ENCODE peak calls at places on chromosomes 4 and X, in seven cellular contexts. Y is psoas muscle, J is breast epithelium, W is fibroblast of mammary gland, Z is transverse colon, B is GM12865, X is AG09309. V is an unnamed sample.

GRCh38 chr4:39357002-39357401 is 9.2 kb downstream of the RFC1 start:
- DNase-seq in Y (no peak), J (no peak), W (no peak), Z (no peak), B (peak), X (no peak), V (no peak)

GRCh38 chrX:14476169-14476568 is 53.2 kb upstream of the GLRA2 start:
- DNase-seq in Y (no peak), J (no peak), W (peak), Z (no peak), B (no peak), X (no peak), V (no peak)

GRCh38 chrX:119512145-119512800 is 44.0 kb downstream of the SLC25A5 start:
- DNase-seq in Y (peak), J (peak), W (peak), Z (peak), B (peak), X (peak), V (no peak)

GRCh38 chr4:169620846-169621228 is 459 bp downstream of the CLCN3 start:
- DNase-seq in Y (no peak), J (no peak), W (peak), Z (peak), B (peak), X (no peak), V (no peak)

GRCh38 chr4:7828011-7828720 is 111.5 kb downstream of the AFAP1 start:
- DNase-seq in Y (peak), J (no peak), W (peak), Z (peak), B (peak), X (peak), V (peak)

GRCh38 chr4:55031158-55031557 is 94.2 kb downstream of the KDR start:
- DNase-seq in Y (no peak), J (no peak), W (no peak), Z (no peak), B (no peak), X (no peak), V (no peak)

GRCh38 chr4:64756016-64756415 is 346.8 kb upstream of the TECRL start:
- DNase-seq in Y (no peak), J (no peak), W (peak), Z (no peak), B (no peak), X (no peak), V (no peak)

GRCh38 chr4:97498875-97499274 is 644.4 kb downstream of the STPG2 start:
- DNase-seq in Y (no peak), J (no peak), W (peak), Z (no peak), B (no peak), X (no peak), V (no peak)

GRCh38 chr4:186845137-186845842 is 121.6 kb upstream of the FAT1 start:
- DNase-seq in Y (no peak), J (no peak), W (peak), Z (peak), B (no peak), X (peak), V (peak)

GRCh38 chr4:142281999-142282398 is 564.1 kb downstream of the INPP4B start:
- DNase-seq in Y (no peak), J (no peak), W (no peak), Z (no peak), B (no peak), X (no peak), V (no peak)

GRCh38 chr4:80197132-80197573 is at the start of gene PRDM8:
- DNase-seq in Y (no peak), J (no peak), W (no peak), Z (no peak), B (no peak), X (no peak), V (no peak)

GRCh38 chrX:40012039-40012799 is 85.5 kb downstream of the BCOR start:
- DNase-seq in Y (peak), J (peak), W (peak), Z (peak), B (no peak), X (no peak), V (no peak)

GRCh38 chr4:44629280-44629866 is 22.1 kb downstream of the YIPF7 start:
- DNase-seq in Y (no peak), J (no peak), W (peak), Z (no peak), B (peak), X (peak), V (no peak)

GRCh38 chr4:83657336-83657735 is 121.4 kb downstream of the GPAT3 start:
- DNase-seq in Y (no peak), J (no peak), W (no peak), Z (no peak), B (no peak), X (no peak), V (no peak)

GRCh38 chr4:41346306-41347061 is 89.8 kb downstream of the UCHL1 start:
- DNase-seq in Y (no peak), J (no peak), W (no peak), Z (no peak), B (no peak), X (peak), V (no peak)
- H3K4me3 ChIP-seq in Y (no peak), J (no peak), W (no peak), Z (no peak), B (no peak), X (no peak), V (no peak)

DNA sequence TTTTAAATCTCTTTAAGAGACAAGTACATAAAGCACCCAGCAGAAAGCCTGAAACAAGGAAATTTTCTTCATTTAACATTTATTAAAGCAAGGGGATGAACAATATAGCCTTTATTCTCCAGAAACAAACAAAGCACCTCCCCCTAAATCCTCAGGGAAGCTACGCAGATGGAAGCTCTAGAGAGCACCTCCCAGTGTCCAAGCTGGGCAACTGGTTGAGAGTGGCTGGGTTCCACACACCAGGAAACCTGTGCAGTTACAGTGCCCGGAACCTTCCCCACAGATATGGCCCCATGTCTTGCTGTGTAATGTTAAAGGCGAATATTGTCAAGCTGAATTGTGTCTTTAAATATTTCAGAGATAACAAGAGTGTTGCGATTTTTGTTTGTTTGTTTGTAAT is 8.9 kb upstream of the TRIML1 start:
- DNase-seq in Y (no peak), J (no peak), W (no peak), Z (no peak), B (no peak), X (no peak), V (no peak)
- TF ChIP-seq CTCF in Y (no peak), J (no peak), W (no peak), Z (no peak), B (no peak), X (no peak), V (no peak)

GRCh38 chr4:138890921-138891570 is 124.5 kb upstream of the NOCT start:
- DNase-seq in Y (no peak), J (no peak), W (no peak), Z (no peak), B (no peak), X (no peak), V (no peak)
- H3K4me3 ChIP-seq in Y (peak), J (no peak), W (no peak), Z (no peak), B (no peak), X (no peak), V (no peak)

GRCh38 chr4:92012899-92013867 is 290.6 kb upstream of the GRID2 start:
- DNase-seq in Y (no peak), J (no peak), W (no peak), Z (peak), B (no peak), X (no peak), V (no peak)
- TF ChIP-seq CTCF in Y (no peak), J (no peak), W (no peak), Z (peak), B (no peak), X (no peak), V (no peak)